ENCODE peak calls at places on chromosomes 4 and X, in seven cellular contexts. Q is endothelial cell of umbilical vein, I is spleen, Y is HepG2, A is upper lobe of left lung, X is K562, M is sigmoid colon. L is an unnamed sample.

GRCh38 chr4:166501941-166502382 is 628.9 kb downstream of the TLL1 start:
- DNase-seq in I (no peak), Y (peak), M (no peak), X (peak), Q (no peak), A (peak), L (no peak)

GRCh38 chrX:84340981-84341380 is 153.0 kb upstream of the RPS6KA6 start:
- DNase-seq in M (no peak), X (no peak), A (no peak), I (no peak), Y (no peak), Q (no peak), L (no peak)

GRCh38 chr4:57098945-57099344 is 11.2 kb downstream of the IGFBP7 start:
- DNase-seq in A (no peak), X (no peak), Q (no peak), M (no peak), Y (no peak), I (no peak), L (no peak)

GRCh38 chr4:5793514-5793913 is 82.5 kb downstream of the EVC start:
- DNase-seq in Y (no peak), M (peak), Q (no peak), X (no peak), A (peak), I (peak), L (no peak)

GRCh38 chr4:89136525-89136924 is 25.2 kb downstream of the TIGD2 start:
- DNase-seq in M (no peak), I (no peak), A (no peak), Q (peak), X (no peak), Y (no peak), L (no peak)

GRCh38 chr4:120844528-120844921 is 78.0 kb downstream of the PRDM5 start:
- DNase-seq in I (no peak), M (no peak), A (no peak), X (no peak), Y (no peak), Q (no peak), L (no peak)

GRCh38 chr4:85127653-85128052 is 161.2 kb upstream of the WDFY3 start:
- DNase-seq in Q (peak), Y (peak), I (peak), X (peak), M (no peak), A (no peak), L (no peak)

GRCh38 chrX:149860445-149860844 is 20.5 kb upstream of the MAGEA8 start:
- DNase-seq in A (no peak), M (no peak), Y (no peak), I (no peak), X (no peak), Q (no peak), L (no peak)

GRCh38 chrX:136491832-136492231 is 4.1 kb downstream of the BRS3 start:
- DNase-seq in Y (no peak), M (no peak), A (no peak), Q (no peak), I (no peak), X (no peak), L (no peak)

GRCh38 chrX:113920661-113921060 is 663.2 kb upstream of the HTR2C start:
- DNase-seq in Q (no peak), A (no peak), X (no peak), Y (no peak), I (no peak), M (no peak), L (no peak)

GRCh38 chrX:40735318-40736169 is at the start of gene MED14:
- DNase-seq in Q (peak), M (peak), I (peak), A (peak), X (peak), Y (peak), L (peak)

GRCh38 chr4:47562297-47562696 is 77.2 kb downstream of the ATP10D start:
- DNase-seq in M (no peak), A (no peak), Q (no peak), X (no peak), I (no peak), Y (no peak), L (no peak)

GRCh38 chrX:119640621-119641020 is 34.4 kb upstream of the NKRF start:
- DNase-seq in I (no peak), M (no peak), Q (no peak), X (no peak), A (no peak), Y (no peak), L (no peak)

GRCh38 chr4:106690487-106690886 is 321.9 kb upstream of the GIMD1 start:
- DNase-seq in M (no peak), Q (peak), Y (no peak), I (no peak), X (no peak), A (no peak), L (no peak)

GRCh38 chrX:10989386-10989785 is 121.7 kb upstream of the HCCS start:
- DNase-seq in I (no peak), Q (no peak), X (no peak), Y (no peak), M (no peak), A (no peak), L (no peak)

GRCh38 chr4:122958505-122958904 is 36.1 kb upstream of the NUDT6 start:
- DNase-seq in Q (no peak), I (no peak), Y (no peak), A (no peak), X (no peak), M (no peak), L (no peak)

GRCh38 chrX:132489256-132490085 is 633 bp upstream of the MBNL3 start:
- DNase-seq in M (peak), I (peak), Q (peak), A (peak), Y (no peak), X (no peak), L (peak)

GRCh38 chr4:39061450-39061849 is 582 bp upstream of the KLHL5 start:
- DNase-seq in A (no peak), X (no peak), I (no peak), Y (no peak), Q (no peak), M (no peak), L (no peak)

GRCh38 chrX:48472851-48473717 is 2.9 kb upstream of the FTSJ1 start:
- DNase-seq in Q (no peak), I (no peak), A (no peak), Y (no peak), M (no peak), X (no peak), L (no peak)

GRCh38 chr4:112664611-112665010 is 27.7 kb downstream of the LARP7 start:
- DNase-seq in Y (no peak), Q (no peak), X (no peak), I (no peak), M (no peak), A (no peak), L (no peak)

GRCh38 chrX:41732260-41732659 is 8.3 kb downstream of the GPR82 start:
- DNase-seq in I (no peak), A (no peak), M (no peak), X (no peak), Y (no peak), Q (no peak), L (no peak)

GRCh38 chr4:110196206-110196870 is 2.1 kb downstream of the ELOVL6 start:
- DNase-seq in I (peak), M (peak), A (peak), Q (peak), Y (peak), X (peak), L (no peak)

GRCh38 chr4:182246401-182247205 is 3.4 kb downstream of the TENM3 start:
- DNase-seq in Q (no peak), X (no peak), I (no peak), M (no peak), A (no peak), Y (no peak), L (no peak)

GRCh38 chrX:4708970-4709760 is 995.7 kb upstream of the PRKX start:
- DNase-seq in X (no peak), Y (no peak), M (no peak), A (no peak), I (no peak), Q (no peak), L (no peak)

GRCh38 chrX:101452051-101452450 is 33.2 kb upstream of the ARMCX4 start:
- DNase-seq in Y (no peak), A (no peak), M (no peak), X (no peak), I (no peak), Q (peak), L (no peak)
- H3K4me3 ChIP-seq in Y (no peak), A (no peak), M (no peak), X (no peak), I (no peak), Q (no peak), L (no peak)

DNA sequence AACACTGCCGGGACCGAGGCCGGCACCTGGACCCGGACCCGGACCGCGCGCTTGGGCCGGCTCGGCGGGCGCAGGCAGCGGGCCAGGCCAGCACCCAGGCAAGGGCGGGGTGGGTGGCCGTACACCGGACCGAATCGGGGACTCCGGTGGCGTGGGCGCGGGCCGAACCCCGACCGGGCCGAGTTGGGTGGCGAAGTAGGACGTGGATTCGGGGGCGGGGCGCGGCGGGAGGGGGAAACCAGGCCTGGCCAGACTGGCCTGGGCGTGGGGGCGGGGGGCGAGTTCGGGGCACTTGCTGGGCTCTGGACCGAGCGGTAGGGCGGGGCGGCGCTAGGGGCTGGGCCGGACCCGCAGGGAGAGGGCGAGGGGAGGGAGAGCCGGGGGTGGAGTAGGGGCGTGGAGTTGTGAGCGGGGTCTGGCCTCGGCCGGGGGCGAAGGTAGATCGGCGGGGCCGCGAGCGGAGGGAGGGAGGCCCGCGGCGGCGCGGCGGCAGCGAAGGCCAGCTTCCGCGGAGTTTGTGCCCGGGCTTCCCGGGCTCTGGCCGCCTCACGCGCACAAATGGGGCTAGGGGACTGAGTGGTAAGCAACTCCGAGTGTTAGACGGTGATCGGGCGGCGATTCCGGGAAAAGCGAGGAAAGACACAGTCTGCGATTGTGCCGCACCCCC is 1.8 kb upstream of the BCORL1 start:
- DNase-seq in X (no peak), I (peak), Y (peak), M (peak), A (peak), Q (peak), L (no peak)
- TF ChIP-seq POLR2A in X (no peak), I (no peak), Y (no peak), M (no peak), A (peak), Q (no peak), L (no peak)

GRCh38 chr4:77156533-77156911 is 485 bp upstream of the CCNG2 start:
- DNase-seq in I (peak), Y (peak), A (peak), X (peak), M (peak), Q (peak), L (peak)
- TF ChIP-seq POLR2AphosphoS5 in I (no peak), Y (peak), A (peak), X (no peak), M (no peak), Q (no peak), L (no peak)

GRCh38 chr4:95547708-95548471 is 883 bp downstream of the UNC5C start:
- DNase-seq in Y (no peak), A (no peak), Q (peak), M (peak), I (no peak), X (no peak), L (no peak)
- H3K4me3 ChIP-seq in Y (no peak), A (peak), Q (peak), M (peak), I (peak), X (no peak), L (peak)

DNA sequence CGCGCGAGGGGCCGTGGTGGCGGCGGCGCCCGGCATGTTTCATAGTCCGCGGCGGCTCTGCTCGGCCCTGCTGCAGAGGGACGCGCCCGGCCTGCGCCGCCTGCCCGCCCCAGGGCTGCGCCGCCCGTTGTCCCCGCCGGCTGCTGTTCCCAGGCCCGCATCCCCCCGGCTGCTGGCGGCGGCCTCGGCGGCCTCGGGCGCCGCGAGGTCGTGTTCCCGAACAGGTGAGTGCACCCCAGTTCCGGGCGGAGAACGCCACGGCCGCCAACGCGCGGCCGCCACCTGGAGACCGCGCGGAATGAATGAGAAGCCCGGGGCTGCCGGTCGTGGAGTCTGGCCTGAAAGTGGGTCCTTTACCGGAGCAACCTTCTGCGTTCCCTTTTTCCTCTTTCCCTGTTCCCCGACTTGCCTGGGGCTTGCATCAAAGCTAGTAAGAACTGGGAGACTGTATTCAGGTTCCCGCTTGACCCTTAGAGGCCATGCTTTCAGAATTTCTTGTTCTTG is 419 bp downstream of the NOCT start:
- DNase-seq in I (no peak), Q (peak), A (peak), Y (peak), M (no peak), X (peak), L (no peak)
- TF ChIP-seq POLR2A in I (no peak), Q (no peak), A (no peak), Y (no peak), M (no peak), X (no peak), L (no peak)

L was measured in breast epithelium.